ENCODE peak calls at places on chromosomes 12 and 14, in six cellular contexts. V is lower lobe of right lung, S is GM13976, C is right atrium auricular region, Z is AG09319, R is mesothelial cell of epicardium. U is an unnamed sample.

GRCh38 chr14:98578204-98578603 is 693.8 kb downstream of the BCL11B start:
- DNase-seq in V (no peak), S (no peak), R (no peak), Z (no peak), C (no peak), U (no peak)

GRCh38 chr14:20969336-20969735 is 14.0 kb downstream of the RNASE2 start:
- DNase-seq in C (no peak), R (no peak), S (no peak), Z (no peak), V (no peak), U (no peak)

GRCh38 chr14:60656755-60657608 is 7.7 kb upstream of the SIX1 start:
- DNase-seq in Z (peak), R (peak), S (peak), C (no peak), V (peak), U (no peak)

GRCh38 chr14:24965934-24966593 is 83.9 kb downstream of the STXBP6 start:
- DNase-seq in V (no peak), Z (peak), R (no peak), C (peak), S (no peak), U (no peak)

GRCh38 chr14:58922211-58922940 is 266.1 kb upstream of the DAAM1 start:
- DNase-seq in V (no peak), C (no peak), Z (no peak), R (no peak), S (no peak), U (no peak)

GRCh38 chr12:18421840-18422239 is 160.5 kb downstream of the PIK3C2G start:
- DNase-seq in Z (no peak), S (no peak), R (no peak), V (no peak), C (no peak), U (no peak)

GRCh38 chr12:131038961-131039360 is 85.3 kb downstream of the ADGRD1 start:
- DNase-seq in C (no peak), S (no peak), Z (no peak), V (peak), R (no peak), U (no peak)

GRCh38 chr12:32366704-32367103 is 32.7 kb upstream of the FGD4 start:
- DNase-seq in R (no peak), C (no peak), S (no peak), Z (no peak), V (no peak), U (no peak)

GRCh38 chr12:53267309-53268008 is 640 bp upstream of the ESPL1 start:
- DNase-seq in R (no peak), S (no peak), C (no peak), Z (no peak), V (no peak), U (peak)

GRCh38 chr14:65499138-65499537 is 86.6 kb downstream of the FUT8 start:
- DNase-seq in V (no peak), C (no peak), S (no peak), R (no peak), Z (no peak), U (no peak)

GRCh38 chr14:99945732-99946651 is 119.2 kb upstream of the EVL start:
- DNase-seq in S (peak), C (no peak), R (no peak), Z (no peak), V (no peak), U (peak)

GRCh38 chr12:71430756-71431155 is 8.8 kb upstream of the LGR5 start:
- DNase-seq in C (no peak), R (no peak), Z (no peak), V (no peak), S (no peak), U (no peak)

GRCh38 chr12:71431991-71432390 is 7.6 kb upstream of the LGR5 start:
- DNase-seq in R (no peak), S (no peak), C (no peak), Z (no peak), V (no peak), U (no peak)

GRCh38 chr12:71425568-71425967 is 14.0 kb upstream of the LGR5 start:
- DNase-seq in R (no peak), V (no peak), C (no peak), Z (no peak), S (no peak), U (no peak)

GRCh38 chr12:71426030-71426570 is 13.5 kb upstream of the LGR5 start:
- DNase-seq in Z (no peak), S (no peak), C (no peak), R (no peak), V (no peak), U (no peak)

DNA sequence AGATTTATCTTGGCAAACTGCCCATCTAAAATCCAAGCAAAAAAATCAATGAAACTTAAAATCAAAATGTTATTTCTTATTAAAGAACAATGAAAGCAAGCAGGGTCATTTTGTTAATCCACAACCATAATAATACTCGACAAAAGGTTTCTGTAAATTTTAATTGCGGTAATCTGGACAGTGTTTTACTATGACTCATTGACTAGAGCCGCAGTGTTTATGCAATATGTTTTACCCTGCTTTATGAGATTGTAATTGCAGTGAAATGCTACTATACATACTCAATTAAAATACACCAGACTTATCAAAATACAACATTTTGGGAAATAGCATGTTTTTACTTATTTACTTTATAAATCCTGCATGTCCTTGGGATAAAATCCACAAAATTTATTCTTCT is 12.9 kb upstream of the LGR5 start:
- DNase-seq in Z (no peak), R (no peak), C (no peak), V (no peak), S (no peak), U (no peak)
- TF ChIP-seq CTCF in Z (no peak), R (no peak), C (no peak), V (no peak), S (no peak), U (no peak)

GRCh38 chr12:98646165-98646764 is 1.2 kb downstream of the APAF1 start:
- DNase-seq in C (no peak), Z (no peak), S (no peak), R (no peak), V (no peak), U (no peak)

GRCh38 chr12:98639526-98639925 is 5.1 kb downstream of the IKBIP start:
- DNase-seq in Z (no peak), C (no peak), V (no peak), S (no peak), R (no peak), U (no peak)

GRCh38 chr12:98645572-98646067 is 530 bp downstream of the APAF1 start:
- DNase-seq in S (no peak), Z (no peak), C (peak), V (no peak), R (peak), U (peak)

GRCh38 chr12:98644712-98645571 is at the start of the genes APAF1 and IKBIP:
- DNase-seq in Z (peak), C (peak), R (peak), V (peak), S (peak), U (peak)

GRCh38 chr12:98644433-98644711 is 216 bp downstream of the IKBIP start:
- DNase-seq in Z (peak), V (no peak), S (peak), C (no peak), R (no peak), U (no peak)
- TF ChIP-seq CTCF in Z (peak), V (no peak), S (no peak), C (no peak), R (no peak), U (no peak)

GRCh38 chr12:124696689-124697476 is 129.5 kb upstream of the NCOR2 start:
- DNase-seq in V (no peak), Z (no peak), C (no peak), S (no peak), R (no peak), U (no peak)
- TF ChIP-seq CTCF in V (no peak), Z (no peak), C (no peak), S (no peak), R (no peak), U (no peak)

DNA sequence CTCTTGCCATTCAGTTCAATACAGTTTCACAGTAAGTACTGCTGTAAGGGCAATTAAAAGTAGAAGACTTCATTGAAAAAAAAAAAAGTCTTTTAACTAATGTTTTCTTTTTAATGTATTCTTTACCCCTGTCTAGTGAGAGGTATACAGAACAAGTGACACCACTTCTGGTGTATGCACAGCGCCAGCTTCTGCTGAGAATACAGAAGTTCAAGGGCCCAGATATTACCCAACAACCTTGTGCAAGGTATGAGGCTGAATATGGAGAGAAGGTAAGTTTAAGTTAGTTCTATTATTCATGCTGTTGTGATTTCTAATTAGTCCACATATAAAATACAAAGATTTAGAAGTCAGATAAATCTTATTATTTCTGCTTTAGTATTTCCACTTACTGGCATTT is 168.7 kb downstream of the CFAP54 start:
- DNase-seq in V (no peak), R (no peak), Z (no peak), S (no peak), C (no peak), U (no peak)
- TF ChIP-seq CTCF in V (no peak), R (no peak), Z (no peak), S (no peak), C (no peak), U (no peak)

DNA sequence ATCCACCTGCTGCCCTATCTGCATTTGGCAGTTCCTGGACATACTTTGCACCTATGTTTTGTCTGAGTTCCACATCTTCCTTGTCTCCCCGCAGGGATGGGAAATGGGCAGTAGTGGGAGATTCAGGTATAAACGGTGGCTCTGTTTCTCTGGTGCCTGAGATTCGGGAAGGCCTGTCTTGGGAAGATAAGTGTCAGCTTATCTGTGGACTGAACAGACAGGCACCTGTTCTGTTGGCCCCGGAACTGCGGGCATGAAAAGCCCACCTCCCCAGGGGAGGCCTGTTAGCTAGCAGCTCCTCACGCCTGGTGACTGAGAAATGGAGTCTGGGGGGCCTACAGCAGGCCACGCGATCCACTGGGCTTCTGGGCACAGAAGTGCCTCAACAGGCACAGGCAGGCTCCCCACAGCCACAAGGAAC is 5.8 kb downstream of the PHB2 start:
- DNase-seq in S (no peak), R (no peak), V (no peak), Z (no peak), C (no peak), U (no peak)
- TF ChIP-seq CTCF in S (no peak), R (no peak), V (no peak), Z (no peak), C (no peak), U (no peak)

GRCh38 chr12:64759035-64759894 is at the start of gene GNS:
- DNase-seq in Z (peak), V (peak), S (peak), C (peak), R (peak), U (peak)
- TF ChIP-seq CTCF in Z (no peak), V (no peak), S (no peak), C (no peak), R (no peak), U (no peak)

GRCh38 chr12:57146925-57147640 is at the start of gene LRP1-AS:
- DNase-seq in C (no peak), R (no peak), Z (no peak), V (no peak), S (no peak), U (no peak)

GRCh38 chr12:57147641-57147944 is 174 bp upstream of the LRP1-AS start:
- DNase-seq in R (no peak), V (no peak), Z (no peak), C (no peak), S (no peak), U (no peak)

GRCh38 chr12:57146092-57146491 is 1.3 kb downstream of the LRP1-AS start:
- DNase-seq in Z (peak), R (no peak), C (no peak), V (no peak), S (no peak), U (no peak)

GRCh38 chr12:57143454-57143853 is 4.0 kb downstream of the LRP1-AS start:
- DNase-seq in Z (no peak), V (no peak), C (no peak), S (no peak), R (no peak), U (peak)

GRCh38 chr12:57145460-57146059 is 1.9 kb downstream of the LRP1-AS start:
- DNase-seq in R (no peak), V (no peak), C (no peak), S (no peak), Z (no peak), U (no peak)
- TF ChIP-seq CTCF in R (no peak), V (no peak), C (no peak), S (no peak), Z (no peak), U (no peak)

DNA sequence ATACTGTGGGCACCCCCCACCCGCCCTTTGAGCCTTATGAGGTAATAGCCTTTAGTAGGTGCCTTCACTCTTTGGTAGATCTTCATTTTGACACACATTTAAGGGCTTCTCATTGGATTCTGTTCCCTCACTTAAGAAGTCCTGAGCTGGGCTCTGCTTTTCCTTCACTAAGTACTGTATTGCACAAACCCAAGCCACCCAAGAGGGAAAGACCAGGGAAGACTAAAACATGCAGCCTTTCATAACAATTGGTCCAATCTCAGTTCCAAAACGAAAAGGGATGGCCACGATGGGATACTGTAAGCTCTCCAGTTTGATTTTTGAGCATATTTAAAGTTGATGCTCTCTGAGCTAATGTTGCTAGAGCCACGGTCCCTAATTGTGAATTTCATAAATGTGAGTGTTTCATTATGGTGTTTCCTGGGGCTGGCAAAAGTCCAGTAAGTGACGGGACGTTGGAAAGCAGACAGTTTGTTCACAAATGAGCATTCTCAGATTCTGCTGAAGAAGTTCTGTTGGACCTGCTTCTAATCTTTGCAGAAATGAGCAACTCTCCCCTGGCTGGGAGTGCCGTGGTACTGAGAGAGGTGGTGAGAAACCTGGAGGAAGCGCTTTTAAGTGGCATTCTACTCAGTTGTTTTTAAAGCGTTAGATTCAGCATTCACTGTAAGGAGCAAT is 9.4 kb downstream of the SSPN start:
- DNase-seq in R (no peak), C (peak), Z (no peak), S (no peak), V (no peak), U (no peak)
- TF ChIP-seq CTCF in R (no peak), C (no peak), Z (no peak), S (no peak), V (no peak), U (no peak)

DNA sequence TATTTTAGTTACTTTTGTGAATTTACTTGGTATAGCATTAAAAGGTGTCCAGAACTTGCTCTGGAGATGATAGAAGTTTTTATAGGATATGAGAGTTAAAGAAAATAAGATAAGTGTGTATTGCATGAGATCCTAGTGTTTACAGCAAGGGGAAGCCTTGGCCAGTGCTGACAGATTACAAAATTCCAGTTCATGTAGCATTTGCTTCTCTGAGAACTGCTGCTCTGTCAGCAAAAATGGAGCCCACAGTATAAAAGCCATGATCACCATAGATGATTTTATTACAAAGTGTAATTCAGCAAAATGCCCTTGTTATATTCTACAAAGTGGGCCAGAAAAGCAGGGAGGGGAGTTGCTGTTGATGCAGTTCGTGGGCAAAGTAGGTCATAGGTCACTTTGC is 40.0 kb upstream of the ATF1 start:
- DNase-seq in V (no peak), C (no peak), Z (no peak), R (no peak), S (no peak), U (no peak)
- TF ChIP-seq CTCF in V (no peak), C (no peak), Z (no peak), R (no peak), S (no peak), U (no peak)

GRCh38 chr14:74400328-74400727 is 25.7 kb downstream of the SYNDIG1L start:
- DNase-seq in R (no peak), C (no peak), V (no peak), Z (no peak), S (no peak), U (no peak)
- TF ChIP-seq CTCF in R (no peak), C (peak), V (no peak), Z (peak), S (no peak), U (no peak)